ENCODE peak calls at places on chromosomes 1 and 21, in ten cellular contexts. B is CD8-positive, alpha-beta T cell; D is substantia nigra; E is GF-D8; W is stimulated activated CD8-positive, alpha-beta memory T cell treated with anti-CD3 and anti-CD28 coated beads, Interleukin-7, amount 100 ng/mL, for 1 hour; Y is kidney; K is fibroblast of the aortic adventitia; O is AG04450; X is IMR-90; H is NCI-H526 treated with DMSO at 0.1 percent for 48 hours. I is an unnamed sample.

GRCh38 chr1:165075725-165076370 is 280.7 kb downstream of the LMX1A start:
- DNase-seq in B (no peak), D (no peak), E (no peak), W (no peak), Y (no peak), K (peak; percentile 33), O (no peak), X (peak; percentile 13), H (peak; percentile 64), I (no peak)

GRCh38 chr1:47351305-47351704 is 17.7 kb downstream of the CMPK1 start:
- DNase-seq in B (no peak), D (no peak), E (no peak), W (no peak), Y (no peak), K (peak; percentile 19), O (no peak), X (peak; percentile 76), H (no peak), I (no peak)

GRCh38 chr1:161440312-161440894 is 64.9 kb upstream of the FCGR2A start:
- DNase-seq in B (peak; percentile 32), D (no peak), E (no peak), W (peak; percentile 9), Y (peak; percentile 73), K (peak; percentile 42), O (no peak), X (peak; percentile 53), H (no peak), I (peak; percentile 64)

GRCh38 chr1:246705368-246705767 is 18.8 kb upstream of the SCCPDH start:
- DNase-seq in B (no peak), D (no peak), E (peak; percentile 52), W (no peak), Y (no peak), K (peak; percentile 95), O (peak; percentile 79), X (peak; percentile 96), H (no peak), I (no peak)

GRCh38 chr1:116329524-116330341 is 43.3 kb upstream of the ATP1A1 start:
- DNase-seq in B (no peak), D (no peak), E (no peak), W (no peak), Y (no peak), K (no peak), O (no peak), X (no peak), H (peak; percentile 96), I (no peak)

GRCh38 chr1:164912290-164912689 is 353.3 kb downstream of the PBX1 start:
- DNase-seq in B (no peak), D (no peak), E (no peak), W (no peak), Y (no peak), K (no peak), O (no peak), X (no peak), H (no peak), I (no peak)

GRCh38 chr1:248831842-248832241 is 6.1 kb upstream of the SH3BP5L start:
- DNase-seq in B (no peak), D (no peak), E (no peak), W (no peak), Y (no peak), K (no peak), O (no peak), X (no peak), H (no peak), I (no peak)

GRCh38 chr21:44370027-44370735 is 16.8 kb downstream of the TRPM2 start:
- DNase-seq in B (no peak), D (no peak), E (no peak), W (no peak), Y (peak; percentile 77), K (peak; percentile 2), O (no peak), X (peak; percentile 7), H (no peak), I (no peak)

GRCh38 chr1:21491483-21492170 is 17.6 kb upstream of the ALPL start:
- DNase-seq in B (no peak), D (no peak), E (no peak), W (no peak), Y (no peak), K (peak; percentile 26), O (no peak), X (no peak), H (no peak), I (no peak)

GRCh38 chr1:101137144-101138126 is 99.4 kb upstream of the S1PR1 start:
- DNase-seq in B (no peak), D (no peak), E (peak; percentile 9), W (no peak), Y (no peak), K (peak; percentile 74), O (no peak), X (peak; percentile 57), H (peak; percentile 58), I (peak; percentile 57)

GRCh38 chr1:118982281-118982680 is 5.9 kb downstream of the TBX15 start:
- DNase-seq in B (no peak), D (no peak), E (no peak), W (no peak), Y (no peak), K (no peak), O (no peak), X (no peak), H (no peak), I (no peak)

GRCh38 chr1:178057863-178058576 is 35.9 kb upstream of the RASAL2 start:
- DNase-seq in B (no peak), D (no peak), E (no peak), W (no peak), Y (peak; percentile 89), K (peak; percentile 81), O (no peak), X (peak; percentile 48), H (no peak), I (no peak)

GRCh38 chr1:58779837-58780585 is 3.8 kb downstream of the JUN start:
- DNase-seq in B (no peak), D (no peak), E (no peak), W (no peak), Y (no peak), K (peak; percentile 70), O (no peak), X (peak; percentile 78), H (peak; percentile 88), I (no peak)

GRCh38 chr1:53078333-53079101 is 16.5 kb downstream of the PODN start:
- DNase-seq in B (no peak), D (no peak), E (no peak), W (no peak), Y (peak; percentile 64), K (no peak), O (no peak), X (no peak), H (no peak), I (no peak)

GRCh38 chr1:205325334-205325884 is 3.9 kb upstream of the NUAK2 start:
- DNase-seq in B (peak; percentile 42), D (no peak), E (peak; percentile 10), W (no peak), Y (no peak), K (peak; percentile 88), O (peak; percentile 71), X (peak; percentile 84), H (peak; percentile 1), I (peak; percentile 48)

GRCh38 chr1:67863637-67864036 is 30.4 kb upstream of the GNG12 start:
- DNase-seq in B (no peak), D (no peak), E (no peak), W (no peak), Y (no peak), K (no peak), O (no peak), X (no peak), H (no peak), I (no peak)

GRCh38 chr1:53376742-53377437 is 49.0 kb upstream of the LRP8 start:
- DNase-seq in B (no peak), D (no peak), E (no peak), W (no peak), Y (peak; percentile 59), K (no peak), O (no peak), X (no peak), H (no peak), I (no peak)

GRCh38 chr1:38115251-38115650 is 68.7 kb upstream of the POU3F1 start:
- DNase-seq in B (no peak), D (no peak), E (no peak), W (no peak), Y (no peak), K (no peak), O (no peak), X (no peak), H (peak; percentile 57), I (no peak)

GRCh38 chr1:10864776-10865175 is 68.3 kb upstream of the CASZ1 start:
- DNase-seq in B (no peak), D (no peak), E (no peak), W (no peak), Y (no peak), K (no peak), O (no peak), X (no peak), H (no peak), I (no peak)

I was measured in HL-60.